ENCODE peak calls at places on chromosomes 5 and 9, in nine cellular contexts. M is CD8-positive, alpha-beta memory T cell; X is sigmoid colon; T is DND-41; Y is H9; W is AG04450; N is breast epithelium; S is SJSA1; A is CD8-positive, alpha-beta T cell. C is an unnamed sample.

GRCh38 chr5:172411423-172412111 is 42.8 kb downstream of the SH3PXD2B start:
- DNase-seq in M (no peak), X (no peak), T (peak; percentile 21), Y (no peak), W (no peak), N (peak; percentile 52), S (peak; percentile 48), A (no peak), C (no peak)

GRCh38 chr9:125085703-125086477 is 57.4 kb downstream of the SCAI start:
- DNase-seq in M (no peak), X (no peak), T (no peak), Y (no peak), W (no peak), N (no peak), S (no peak), A (no peak), C (no peak)

GRCh38 chr5:149227168-149227826 is 44.4 kb upstream of the AFAP1L1 start:
- DNase-seq in M (no peak), X (no peak), T (no peak), Y (no peak), W (no peak), N (no peak), S (peak; percentile 69), A (no peak), C (no peak)

GRCh38 chr9:76873056-76873792 is 32.7 kb downstream of the PRUNE2 start:
- DNase-seq in M (no peak), X (peak; percentile 70), T (no peak), Y (peak; percentile 69), W (no peak), N (no peak), S (no peak), A (no peak), C (no peak)

GRCh38 chr5:57210633-57211032 is 36.8 kb downstream of the GPBP1 start:
- DNase-seq in M (no peak), X (no peak), T (no peak), Y (no peak), W (no peak), N (no peak), S (no peak), A (no peak), C (no peak)

GRCh38 chr9:8733096-8733954 is 933.7 kb upstream of the DMAC1 start:
- DNase-seq in M (no peak), X (no peak), T (no peak), Y (peak; percentile 49), W (no peak), N (no peak), S (no peak), A (no peak), C (no peak)

GRCh38 chr5:62431735-62432617 is 19.4 kb downstream of the IPO11 start:
- DNase-seq in M (no peak), X (no peak), T (no peak), Y (no peak), W (no peak), N (no peak), S (no peak), A (no peak), C (no peak)

GRCh38 chr5:115179959-115180709 is 10.4 kb upstream of the TRIM36 start:
- DNase-seq in M (no peak), X (no peak), T (no peak), Y (peak; percentile 77), W (no peak), N (no peak), S (peak; percentile 64), A (no peak), C (no peak)

GRCh38 chr5:143495124-143495523 is 91.6 kb upstream of the NR3C1 start:
- DNase-seq in M (no peak), X (no peak), T (no peak), Y (no peak), W (no peak), N (no peak), S (no peak), A (no peak), C (no peak)

GRCh38 chr5:169798438-169798837 is 161.4 kb downstream of the DOCK2 start:
- DNase-seq in M (no peak), X (no peak), T (no peak), Y (no peak), W (no peak), N (no peak), S (no peak), A (no peak), C (no peak)

GRCh38 chr5:107285772-107286171 is 385.0 kb downstream of the EFNA5 start:
- DNase-seq in M (no peak), X (no peak), T (no peak), Y (no peak), W (no peak), N (no peak), S (no peak), A (no peak), C (peak; percentile 41)

GRCh38 chr5:9888517-9888916 is 258.4 kb upstream of the TAS2R1 start:
- DNase-seq in M (no peak), X (no peak), T (no peak), Y (no peak), W (peak; percentile 72), N (no peak), S (peak; percentile 84), A (no peak), C (no peak)

GRCh38 chr9:134561427-134562145 is 80.0 kb upstream of the COL5A1 start:
- DNase-seq in M (no peak), X (peak; percentile 55), T (no peak), Y (no peak), W (no peak), N (no peak), S (no peak), A (no peak), C (no peak)

GRCh38 chr9:36100532-36100931 is 36.0 kb upstream of the GLIPR2 start:
- DNase-seq in M (no peak), X (no peak), T (no peak), Y (no peak), W (no peak), N (no peak), S (peak; percentile 50), A (no peak), C (no peak)

GRCh38 chr5:33474004-33474403 is 33.2 kb downstream of the TARS1 start:
- DNase-seq in M (no peak), X (no peak), T (no peak), Y (no peak), W (no peak), N (no peak), S (no peak), A (no peak), C (no peak)

DNA sequence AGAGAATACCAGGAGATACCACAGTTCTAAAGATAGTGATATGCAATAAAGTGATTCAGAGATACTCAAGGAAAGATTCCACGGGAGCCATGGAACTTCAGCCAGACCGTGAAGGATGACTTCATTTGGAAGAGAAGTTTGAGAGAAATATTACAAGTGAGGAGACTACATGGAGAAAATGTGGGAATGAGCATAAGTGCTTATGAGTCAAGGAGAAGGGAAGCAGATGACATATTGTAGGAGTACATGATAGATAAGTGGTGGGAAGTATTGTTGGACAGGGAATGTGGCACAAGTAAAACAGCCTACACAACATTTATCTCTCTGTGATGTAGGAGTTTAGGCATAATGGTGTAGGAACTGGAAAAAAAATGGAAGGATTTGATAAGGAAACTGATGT is 122.1 kb upstream of the FBXL17 start:
- DNase-seq in M (no peak), X (no peak), T (no peak), Y (no peak), W (no peak), N (no peak), S (no peak), A (no peak), C (no peak)
- H3K27ac ChIP-seq in M (no peak overlapping the region), X (no peak overlapping the region), T (no peak overlapping the region), Y (no peak overlapping the region), W (no peak overlapping the region), N (no peak overlapping the region), S (no peak overlapping the region), A (no peak overlapping the region), C (no peak overlapping the region)

GRCh38 chr5:140875085-140876065 is at the start of gene PCDHA12:
- DNase-seq in M (no peak), X (no peak), T (no peak), Y (peak; percentile 45), W (no peak), N (no peak), S (no peak), A (no peak), C (no peak)
- H3K27ac ChIP-seq in M (no peak within 1 kb of the TSS), X (no peak within 1 kb of the TSS), T (no peak within 1 kb of the TSS), Y (no peak within 1 kb of the TSS), W (no peak within 1 kb of the TSS), N (no peak within 1 kb of the TSS), S (no peak within 1 kb of the TSS), A (no peak within 1 kb of the TSS), C (no peak within 1 kb of the TSS)

GRCh38 chr5:151022511-151023018 is 2.2 kb downstream of the GPX3 start:
- DNase-seq in M (no peak), X (no peak), T (no peak), Y (no peak), W (no peak), N (no peak), S (no peak), A (no peak), C (peak; percentile 79)

GRCh38 chr5:151019331-151019730 is 1.1 kb upstream of the GPX3 start:
- DNase-seq in M (no peak), X (no peak), T (no peak), Y (no peak), W (no peak), N (no peak), S (no peak), A (no peak), C (no peak)

GRCh38 chr5:151018846-151019245 is 1.5 kb upstream of the GPX3 start:
- DNase-seq in M (no peak), X (no peak), T (peak; percentile 37), Y (no peak), W (no peak), N (no peak), S (no peak), A (no peak), C (no peak)

GRCh38 chr5:151021771-151022170 is 1.4 kb downstream of the GPX3 start:
- DNase-seq in M (no peak), X (no peak), T (no peak), Y (no peak), W (no peak), N (no peak), S (no peak), A (no peak), C (no peak)

GRCh38 chr5:151020304-151021031 is at the start of gene GPX3:
- DNase-seq in M (no peak), X (peak; percentile 98), T (no peak), Y (peak; percentile 94), W (no peak), N (peak; percentile 90), S (peak; percentile 74), A (no peak), C (no peak)
- H3K27ac ChIP-seq in M (no peak within 1 kb of the TSS), X (peak within 1 kb of the TSS; percentile 80), T (no peak within 1 kb of the TSS), Y (no peak within 1 kb of the TSS), W (no peak within 1 kb of the TSS), N (peak within 1 kb of the TSS; percentile 92), S (no peak within 1 kb of the TSS), A (no peak within 1 kb of the TSS), C (peak within 1 kb of the TSS; percentile 95)

GRCh38 chr9:94867281-94867841 is 140.9 kb downstream of the AOPEP start:
- DNase-seq in M (no peak), X (peak; percentile 86), T (no peak), Y (no peak), W (peak; percentile 50), N (peak; percentile 72), S (peak; percentile 72), A (no peak), C (peak; percentile 65)
- H3K27ac ChIP-seq in M (no peak overlapping the region), X (peak overlapping the region; percentile 88), T (no peak overlapping the region), Y (no peak overlapping the region), W (peak overlapping the region; percentile 77), N (peak overlapping the region; percentile 85), S (peak overlapping the region; percentile 93), A (no peak overlapping the region), C (peak overlapping the region; percentile 87)